ENCODE peak calls at places on chromosomes 1 and 21, in five cellular contexts. One of them, this sample, is unnamed.

GRCh38 chr1:223844521-223844961 is 1.2 kb downstream of the TP53BP2 start:
- DNase-seq in heart left ventricle: no peak
- DNase-seq in AG09309: no peak
- DNase-seq in heart right ventricle: no peak
- DNase-seq in astrocyte of the cerebellum: no peak
- DNase-seq in this sample: no peak

GRCh38 chr1:197928849-197929336 is 11.7 kb downstream of the LHX9 start:
- DNase-seq in heart right ventricle: no peak
- DNase-seq in heart left ventricle: no peak
- DNase-seq in AG09309: no peak
- DNase-seq in astrocyte of the cerebellum: no peak
- DNase-seq in this sample: no peak

GRCh38 chr1:18015719-18016118 is 91.9 kb upstream of the IGSF21 start:
- DNase-seq in heart right ventricle: no peak
- DNase-seq in astrocyte of the cerebellum: no peak
- DNase-seq in heart left ventricle: no peak
- DNase-seq in AG09309: no peak
- DNase-seq in this sample: no peak

GRCh38 chr21:15031790-15032357 is 32.9 kb downstream of the NRIP1 start:
- DNase-seq in AG09309: no peak
- DNase-seq in heart right ventricle: no peak
- DNase-seq in astrocyte of the cerebellum: no peak
- DNase-seq in heart left ventricle: no peak
- DNase-seq in this sample: no peak

GRCh38 chr1:205066221-205066818 is 17.9 kb downstream of the TMEM81 start:
- DNase-seq in astrocyte of the cerebellum: no peak
- DNase-seq in AG09309: no peak
- DNase-seq in heart left ventricle: no peak
- DNase-seq in heart right ventricle: no peak
- DNase-seq in this sample: no peak

GRCh38 chr1:3277121-3277520 is 177.3 kb upstream of the ARHGEF16 start:
- DNase-seq in heart left ventricle: no peak
- DNase-seq in heart right ventricle: no peak
- DNase-seq in astrocyte of the cerebellum: no peak
- DNase-seq in AG09309: no peak
- DNase-seq in this sample: no peak

GRCh38 chr1:54791880-54792522 is 9.1 kb downstream of the TTC22 start:
- DNase-seq in heart left ventricle: no peak
- DNase-seq in heart right ventricle: no peak
- DNase-seq in astrocyte of the cerebellum: no peak
- DNase-seq in AG09309: no peak
- DNase-seq in this sample: no peak

GRCh38 chr1:98849969-98850636 is 154.6 kb downstream of the PLPPR5 start:
- DNase-seq in heart left ventricle: no peak
- DNase-seq in astrocyte of the cerebellum: no peak
- DNase-seq in heart right ventricle: no peak
- DNase-seq in AG09309: no peak
- DNase-seq in this sample: no peak

GRCh38 chr1:220013497-220013896 is 32.8 kb downstream of the EPRS1 start:
- DNase-seq in heart right ventricle: no peak
- DNase-seq in astrocyte of the cerebellum: no peak
- DNase-seq in heart left ventricle: no peak
- DNase-seq in AG09309: peak; percentile 10
- DNase-seq in this sample: no peak

GRCh38 chr1:199742547-199742946 is 285.0 kb upstream of the NR5A2 start:
- DNase-seq in heart left ventricle: no peak
- DNase-seq in astrocyte of the cerebellum: peak; percentile 49
- DNase-seq in AG09309: peak; percentile 71
- DNase-seq in heart right ventricle: no peak
- DNase-seq in this sample: peak; percentile 62

GRCh38 chr1:44740179-44740617 is 561 bp downstream of the KIF2C start:
- DNase-seq in AG09309: no peak
- DNase-seq in heart left ventricle: no peak
- DNase-seq in astrocyte of the cerebellum: no peak
- DNase-seq in heart right ventricle: no peak
- DNase-seq in this sample: no peak

GRCh38 chr21:41121785-41122415 is 46.1 kb upstream of the BACE2 start:
- DNase-seq in AG09309: peak; percentile 21
- DNase-seq in heart right ventricle: peak; percentile 84
- DNase-seq in astrocyte of the cerebellum: peak; percentile 76
- DNase-seq in heart left ventricle: peak; percentile 74
- DNase-seq in this sample: no peak

GRCh38 chr1:1433804-1434130 is 1.7 kb upstream of the VWA1 start:
- DNase-seq in AG09309: no peak
- DNase-seq in astrocyte of the cerebellum: peak; percentile 29
- DNase-seq in heart right ventricle: peak; percentile 57
- DNase-seq in heart left ventricle: peak; percentile 60
- DNase-seq in this sample: no peak

GRCh38 chr1:45205000-45205909 is 1.1 kb downstream of the ZSWIM5 start:
- DNase-seq in astrocyte of the cerebellum: no peak
- DNase-seq in heart right ventricle: peak; percentile 32
- DNase-seq in AG09309: no peak
- DNase-seq in heart left ventricle: peak; percentile 47
- DNase-seq in this sample: no peak

GRCh38 chr1:115564201-115564600 is 77.6 kb upstream of the VANGL1 start:
- DNase-seq in heart left ventricle: no peak
- DNase-seq in astrocyte of the cerebellum: no peak
- DNase-seq in heart right ventricle: no peak
- DNase-seq in AG09309: no peak
- DNase-seq in this sample: no peak

GRCh38 chr1:30860320-30860652 is 48.3 kb downstream of the SDC3 start:
- DNase-seq in AG09309: no peak
- DNase-seq in astrocyte of the cerebellum: no peak
- DNase-seq in heart left ventricle: no peak
- DNase-seq in heart right ventricle: no peak
- DNase-seq in this sample: no peak

GRCh38 chr1:228512852-228513243 is 25.7 kb downstream of the RNF187 start:
- DNase-seq in heart right ventricle: no peak
- DNase-seq in astrocyte of the cerebellum: no peak
- DNase-seq in AG09309: no peak
- DNase-seq in heart left ventricle: no peak
- DNase-seq in this sample: no peak

GRCh38 chr1:36692465-36692864 is 209.8 kb upstream of the CSF3R start:
- DNase-seq in heart right ventricle: no peak
- DNase-seq in AG09309: no peak
- DNase-seq in heart left ventricle: no peak
- DNase-seq in astrocyte of the cerebellum: no peak
- DNase-seq in this sample: no peak

GRCh38 chr1:109821831-109822745 is 58.4 kb upstream of the EPS8L3 start:
- DNase-seq in heart left ventricle: peak; percentile 45
- DNase-seq in astrocyte of the cerebellum: no peak
- DNase-seq in AG09309: no peak
- DNase-seq in heart right ventricle: peak; percentile 39
- DNase-seq in this sample: no peak

GRCh38 chr1:203828002-203828401 is 32.6 kb downstream of the ZBED6 start:
- DNase-seq in heart left ventricle: no peak
- DNase-seq in astrocyte of the cerebellum: no peak
- DNase-seq in AG09309: no peak
- DNase-seq in heart right ventricle: no peak
- DNase-seq in this sample: no peak

GRCh38 chr21:14383596-14384210 is 757 bp upstream of the HSPA13 start:
- DNase-seq in AG09309: no peak
- DNase-seq in heart left ventricle: peak; percentile 10
- DNase-seq in astrocyte of the cerebellum: no peak
- DNase-seq in heart right ventricle: no peak
- DNase-seq in this sample: no peak

DNA sequence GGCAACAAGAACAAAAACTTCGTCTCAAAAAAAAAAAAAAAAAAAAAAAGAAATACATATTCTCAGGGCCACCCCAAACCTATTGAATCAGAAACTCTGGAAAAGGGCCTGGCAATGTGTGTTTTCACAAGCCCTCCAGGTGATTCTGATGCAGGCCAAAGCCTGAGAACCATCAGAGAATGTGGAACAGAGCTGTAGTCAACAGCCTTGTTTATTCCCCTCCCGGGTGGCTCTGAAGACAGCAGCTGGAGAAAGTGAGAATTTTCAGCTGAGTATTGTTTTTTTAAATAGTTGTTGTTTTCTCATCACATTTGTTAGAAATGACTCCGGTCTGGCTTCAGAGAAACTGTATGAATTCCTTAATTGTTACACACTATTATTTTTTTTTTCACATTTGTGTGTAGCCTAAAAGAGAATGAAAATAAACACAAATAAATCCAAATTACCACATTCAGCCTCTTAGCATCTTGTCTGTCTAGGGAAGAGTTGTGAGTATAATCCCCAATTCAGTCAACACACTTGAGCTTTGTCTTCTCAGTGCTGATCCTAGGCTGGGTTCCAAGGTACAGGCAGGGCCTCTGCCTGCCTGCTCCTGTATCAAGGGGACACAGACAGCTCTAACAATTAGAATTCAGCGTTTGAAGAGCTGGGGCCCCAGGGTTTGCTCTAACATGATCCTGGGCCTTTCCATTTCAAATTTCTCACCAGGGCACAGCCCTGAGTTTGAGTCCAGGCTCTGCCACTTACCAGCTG is 6.6 kb upstream of the AZIN2 start:
- DNase-seq in heart right ventricle: no peak
- DNase-seq in heart left ventricle: no peak
- DNase-seq in astrocyte of the cerebellum: no peak
- DNase-seq in AG09309: no peak
- DNase-seq in this sample: no peak
- TF ChIP-seq CTCF in heart right ventricle: no peak
- TF ChIP-seq CTCF in heart left ventricle: no peak
- TF ChIP-seq CTCF in astrocyte of the cerebellum: no peak
- TF ChIP-seq CTCF in AG09309: no peak
- TF ChIP-seq CTCF in this sample: no peak

DNA sequence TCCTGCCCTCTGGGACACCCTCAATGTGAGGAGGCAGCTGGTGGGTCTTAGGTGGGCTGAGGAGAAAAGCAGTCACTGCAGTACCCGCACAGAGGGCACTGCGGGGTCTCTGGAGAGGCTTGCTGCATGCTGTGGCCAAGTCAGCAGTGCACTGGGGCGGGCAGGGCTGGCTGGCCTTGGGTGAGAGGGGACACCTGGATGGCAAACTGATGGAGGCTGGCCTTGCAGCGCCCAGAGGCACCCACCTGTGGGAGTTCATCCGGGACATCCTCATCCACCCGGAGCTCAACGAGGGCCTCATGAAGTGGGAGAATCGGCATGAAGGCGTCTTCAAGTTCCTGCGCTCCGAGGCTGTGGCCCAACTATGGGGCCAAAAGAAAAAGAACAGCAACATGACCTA is 3.2 kb downstream of the ELF3 start:
- DNase-seq in AG09309: no peak
- DNase-seq in heart left ventricle: no peak
- DNase-seq in heart right ventricle: no peak
- DNase-seq in astrocyte of the cerebellum: no peak
- DNase-seq in this sample: no peak
- H3K4me3 ChIP-seq in AG09309: no peak overlapping the region
- H3K4me3 ChIP-seq in heart left ventricle: no peak overlapping the region
- H3K4me3 ChIP-seq in heart right ventricle: no peak overlapping the region
- H3K4me3 ChIP-seq in astrocyte of the cerebellum: no peak overlapping the region
- H3K4me3 ChIP-seq in this sample: peak overlapping the region; percentile 100

GRCh38 chr1:168069384-168069783 is 67.3 kb downstream of the GPR161 start:
- DNase-seq in AG09309: no peak
- DNase-seq in heart right ventricle: no peak
- DNase-seq in astrocyte of the cerebellum: no peak
- DNase-seq in heart left ventricle: no peak
- DNase-seq in this sample: no peak
- TF ChIP-seq CTCF in AG09309: no peak
- TF ChIP-seq CTCF in heart right ventricle: no peak
- TF ChIP-seq CTCF in astrocyte of the cerebellum: no peak
- TF ChIP-seq CTCF in heart left ventricle: no peak
- TF ChIP-seq CTCF in this sample: no peak

DNA sequence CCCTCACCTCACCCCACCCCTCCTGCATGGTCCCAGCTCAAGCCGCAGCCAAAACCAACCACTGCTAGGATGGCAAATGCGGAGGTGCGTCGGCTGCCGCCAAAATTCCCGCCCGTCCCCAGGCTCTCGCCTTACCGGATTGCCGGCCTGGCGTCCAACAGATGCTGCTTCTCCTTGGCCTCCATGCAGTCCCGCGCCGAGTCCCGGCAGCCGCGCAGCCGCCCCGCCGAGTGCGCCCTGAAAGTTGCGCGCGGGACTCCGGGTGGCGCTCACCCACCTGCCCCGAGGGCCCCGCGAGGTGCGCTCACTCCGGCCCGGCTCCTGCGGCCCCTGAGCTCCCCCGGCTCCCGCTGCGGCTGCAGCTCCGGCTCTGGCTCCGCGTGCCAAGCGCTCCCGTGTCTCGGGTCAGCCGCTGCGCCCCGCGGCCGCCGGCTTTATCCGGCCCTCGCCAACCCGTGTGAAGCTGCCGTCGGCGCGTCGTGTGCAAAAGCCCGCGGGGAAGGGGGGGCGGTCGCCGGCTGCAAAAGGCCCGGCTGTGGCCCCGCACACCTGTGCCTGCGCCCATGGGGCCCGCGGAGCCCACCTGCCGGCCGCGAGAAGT is at the start of gene SLC30A2:
- DNase-seq in heart left ventricle: no peak
- DNase-seq in AG09309: no peak
- DNase-seq in heart right ventricle: no peak
- DNase-seq in astrocyte of the cerebellum: no peak
- DNase-seq in this sample: no peak
- H3K4me3 ChIP-seq in heart left ventricle: peak within 1 kb of the TSS; percentile 17
- H3K4me3 ChIP-seq in AG09309: no peak within 1 kb of the TSS
- H3K4me3 ChIP-seq in heart right ventricle: peak within 1 kb of the TSS; percentile 33
- H3K4me3 ChIP-seq in astrocyte of the cerebellum: no peak within 1 kb of the TSS
- H3K4me3 ChIP-seq in this sample: peak within 1 kb of the TSS; percentile 66

GRCh38 chr1:233331676-233332519 is 4.4 kb downstream of the MAP3K21 start:
- DNase-seq in AG09309: no peak
- DNase-seq in heart right ventricle: no peak
- DNase-seq in astrocyte of the cerebellum: no peak
- DNase-seq in heart left ventricle: no peak
- DNase-seq in this sample: no peak
- TF ChIP-seq CTCF in AG09309: no peak
- TF ChIP-seq CTCF in heart right ventricle: no peak
- TF ChIP-seq CTCF in astrocyte of the cerebellum: no peak
- TF ChIP-seq CTCF in heart left ventricle: no peak
- TF ChIP-seq CTCF in this sample: no peak

DNA sequence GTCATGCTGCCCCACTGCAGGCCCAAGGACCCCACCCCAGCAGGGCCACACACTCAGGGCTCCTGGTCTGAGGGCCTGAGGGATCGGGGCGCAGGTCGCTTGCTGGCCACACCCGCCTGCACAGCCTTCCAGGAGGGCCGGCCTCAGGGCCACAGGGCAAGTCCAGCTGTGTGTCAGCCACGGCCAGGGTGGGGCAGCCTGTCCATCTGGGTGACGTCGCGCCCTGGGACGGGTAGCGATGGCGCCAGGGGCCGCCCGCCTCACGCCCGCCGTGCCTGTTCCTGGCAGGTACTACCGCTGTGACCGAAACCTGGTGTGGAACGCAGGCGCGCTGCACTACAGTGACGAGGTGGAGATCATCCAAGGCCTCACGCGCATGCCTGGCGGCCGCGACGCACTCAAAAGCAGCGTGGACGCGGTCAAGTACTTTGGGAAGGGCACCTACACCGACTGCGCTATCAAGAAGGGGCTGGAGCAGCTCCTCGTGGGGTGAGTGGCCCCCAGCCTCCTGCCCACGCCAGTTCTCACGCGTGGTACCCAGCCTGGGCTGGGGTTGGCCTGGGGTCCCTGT is 2.5 kb downstream of the COL6A1 start:
- DNase-seq in heart right ventricle: no peak
- DNase-seq in astrocyte of the cerebellum: no peak
- DNase-seq in heart left ventricle: peak; percentile 26
- DNase-seq in AG09309: no peak
- DNase-seq in this sample: no peak
- H3K4me3 ChIP-seq in heart right ventricle: peak overlapping the region; percentile 100
- H3K4me3 ChIP-seq in astrocyte of the cerebellum: peak overlapping the region; percentile 96
- H3K4me3 ChIP-seq in heart left ventricle: peak overlapping the region; percentile 87
- H3K4me3 ChIP-seq in AG09309: peak overlapping the region; percentile 97
- H3K4me3 ChIP-seq in this sample: no peak overlapping the region

GRCh38 chr1:153977250-153978240 is at the start of gene JTB:
- DNase-seq in astrocyte of the cerebellum: no peak
- DNase-seq in AG09309: no peak
- DNase-seq in heart right ventricle: peak; percentile 91
- DNase-seq in heart left ventricle: peak; percentile 90
- DNase-seq in this sample: no peak
- TF ChIP-seq CTCF in astrocyte of the cerebellum: no peak
- TF ChIP-seq CTCF in AG09309: no peak
- TF ChIP-seq CTCF in heart right ventricle: no peak
- TF ChIP-seq CTCF in heart left ventricle: no peak
- TF ChIP-seq CTCF in this sample: no peak

This sample was measured in epithelial cell of proximal tubule.